ENCODE peak calls at places on chromosomes 1 and 21, in ten cellular contexts. One of them, this sample, is unnamed.

GRCh38 chr1:27569088-27569459 is 34.9 kb downstream of the AHDC1 start:
- DNase-seq in vagina: no peak
- DNase-seq in tibial nerve: no peak
- DNase-seq in A673: no peak
- DNase-seq in ascending aorta: no peak
- DNase-seq in HepG2: no peak
- DNase-seq in sigmoid colon: peak; percentile 78
- DNase-seq in psoas muscle: no peak
- DNase-seq in IMR-90: no peak
- DNase-seq in Peyer's patch: no peak
- DNase-seq in this sample: no peak

GRCh38 chr21:41164981-41165650 is 2.8 kb upstream of the BACE2 start:
- DNase-seq in vagina: no peak
- DNase-seq in tibial nerve: peak; percentile 70
- DNase-seq in A673: no peak
- DNase-seq in ascending aorta: no peak
- DNase-seq in HepG2: peak; percentile 5
- DNase-seq in sigmoid colon: no peak
- DNase-seq in psoas muscle: no peak
- DNase-seq in IMR-90: peak; percentile 58
- DNase-seq in Peyer's patch: no peak
- DNase-seq in this sample: no peak

GRCh38 chr1:24318988-24319863 is at the start of gene GRHL3:
- DNase-seq in vagina: no peak
- DNase-seq in tibial nerve: no peak
- DNase-seq in A673: no peak
- DNase-seq in ascending aorta: no peak
- DNase-seq in HepG2: no peak
- DNase-seq in sigmoid colon: no peak
- DNase-seq in psoas muscle: no peak
- DNase-seq in IMR-90: no peak
- DNase-seq in Peyer's patch: no peak
- DNase-seq in this sample: peak; percentile 29

GRCh38 chr1:167689569-167689925 is 32.2 kb upstream of the MPZL1 start:
- DNase-seq in vagina: no peak
- DNase-seq in tibial nerve: no peak
- DNase-seq in A673: no peak
- DNase-seq in ascending aorta: no peak
- DNase-seq in HepG2: peak; percentile 20
- DNase-seq in sigmoid colon: no peak
- DNase-seq in psoas muscle: no peak
- DNase-seq in IMR-90: no peak
- DNase-seq in Peyer's patch: no peak
- DNase-seq in this sample: no peak

GRCh38 chr1:101164776-101165175 is 72.0 kb upstream of the S1PR1 start:
- DNase-seq in vagina: no peak
- DNase-seq in tibial nerve: no peak
- DNase-seq in A673: no peak
- DNase-seq in ascending aorta: no peak
- DNase-seq in HepG2: no peak
- DNase-seq in sigmoid colon: no peak
- DNase-seq in psoas muscle: no peak
- DNase-seq in IMR-90: no peak
- DNase-seq in Peyer's patch: no peak
- DNase-seq in this sample: no peak

GRCh38 chr21:41504030-41504429 is 3.9 kb downstream of the TMPRSS2 start:
- DNase-seq in vagina: no peak
- DNase-seq in tibial nerve: no peak
- DNase-seq in A673: no peak
- DNase-seq in ascending aorta: no peak
- DNase-seq in HepG2: no peak
- DNase-seq in sigmoid colon: no peak
- DNase-seq in psoas muscle: no peak
- DNase-seq in IMR-90: no peak
- DNase-seq in Peyer's patch: no peak
- DNase-seq in this sample: peak; percentile 63

GRCh38 chr1:202210370-202210769 is 16.8 kb downstream of the LGR6 start:
- DNase-seq in vagina: no peak
- DNase-seq in tibial nerve: no peak
- DNase-seq in A673: peak; percentile 38
- DNase-seq in ascending aorta: no peak
- DNase-seq in HepG2: no peak
- DNase-seq in sigmoid colon: no peak
- DNase-seq in psoas muscle: no peak
- DNase-seq in IMR-90: peak; percentile 8
- DNase-seq in Peyer's patch: no peak
- DNase-seq in this sample: peak; percentile 41

GRCh38 chr1:8194481-8195227 is 123.3 kb upstream of the SLC45A1 start:
- DNase-seq in vagina: no peak
- DNase-seq in tibial nerve: no peak
- DNase-seq in A673: no peak
- DNase-seq in ascending aorta: no peak
- DNase-seq in HepG2: peak; percentile 62
- DNase-seq in sigmoid colon: no peak
- DNase-seq in psoas muscle: no peak
- DNase-seq in IMR-90: peak; percentile 67
- DNase-seq in Peyer's patch: no peak
- DNase-seq in this sample: no peak

GRCh38 chr1:84223751-84224432 is 77.6 kb upstream of the SAMD13 start:
- DNase-seq in vagina: no peak
- DNase-seq in tibial nerve: no peak
- DNase-seq in A673: no peak
- DNase-seq in ascending aorta: no peak
- DNase-seq in HepG2: no peak
- DNase-seq in sigmoid colon: no peak
- DNase-seq in psoas muscle: no peak
- DNase-seq in IMR-90: peak; percentile 51
- DNase-seq in Peyer's patch: no peak
- DNase-seq in this sample: no peak

GRCh38 chr1:226644541-226645176 is 94.4 kb downstream of the ITPKB start:
- DNase-seq in vagina: no peak
- DNase-seq in tibial nerve: no peak
- DNase-seq in A673: no peak
- DNase-seq in ascending aorta: peak; percentile 58
- DNase-seq in HepG2: no peak
- DNase-seq in sigmoid colon: peak; percentile 62
- DNase-seq in psoas muscle: peak; percentile 20
- DNase-seq in IMR-90: peak; percentile 42
- DNase-seq in Peyer's patch: no peak
- DNase-seq in this sample: no peak

GRCh38 chr1:24112381-24113169 is 640 bp upstream of the MYOM3 start:
- DNase-seq in vagina: no peak
- DNase-seq in tibial nerve: peak; percentile 60
- DNase-seq in A673: peak; percentile 58
- DNase-seq in ascending aorta: peak; percentile 88
- DNase-seq in HepG2: peak; percentile 62
- DNase-seq in sigmoid colon: peak; percentile 85
- DNase-seq in psoas muscle: peak; percentile 91
- DNase-seq in IMR-90: peak; percentile 65
- DNase-seq in Peyer's patch: peak; percentile 23
- DNase-seq in this sample: peak; percentile 78

GRCh38 chr1:230682882-230683610 is 30.9 kb downstream of the AGT start:
- DNase-seq in vagina: no peak
- DNase-seq in tibial nerve: no peak
- DNase-seq in A673: no peak
- DNase-seq in ascending aorta: no peak
- DNase-seq in HepG2: no peak
- DNase-seq in sigmoid colon: no peak
- DNase-seq in psoas muscle: no peak
- DNase-seq in IMR-90: peak; percentile 86
- DNase-seq in Peyer's patch: no peak
- DNase-seq in this sample: no peak

GRCh38 chr1:171680339-171680738 is 27.9 kb upstream of the MYOC start:
- DNase-seq in vagina: no peak
- DNase-seq in tibial nerve: no peak
- DNase-seq in A673: no peak
- DNase-seq in ascending aorta: no peak
- DNase-seq in HepG2: no peak
- DNase-seq in sigmoid colon: no peak
- DNase-seq in psoas muscle: no peak
- DNase-seq in IMR-90: no peak
- DNase-seq in Peyer's patch: no peak
- DNase-seq in this sample: no peak

DNA sequence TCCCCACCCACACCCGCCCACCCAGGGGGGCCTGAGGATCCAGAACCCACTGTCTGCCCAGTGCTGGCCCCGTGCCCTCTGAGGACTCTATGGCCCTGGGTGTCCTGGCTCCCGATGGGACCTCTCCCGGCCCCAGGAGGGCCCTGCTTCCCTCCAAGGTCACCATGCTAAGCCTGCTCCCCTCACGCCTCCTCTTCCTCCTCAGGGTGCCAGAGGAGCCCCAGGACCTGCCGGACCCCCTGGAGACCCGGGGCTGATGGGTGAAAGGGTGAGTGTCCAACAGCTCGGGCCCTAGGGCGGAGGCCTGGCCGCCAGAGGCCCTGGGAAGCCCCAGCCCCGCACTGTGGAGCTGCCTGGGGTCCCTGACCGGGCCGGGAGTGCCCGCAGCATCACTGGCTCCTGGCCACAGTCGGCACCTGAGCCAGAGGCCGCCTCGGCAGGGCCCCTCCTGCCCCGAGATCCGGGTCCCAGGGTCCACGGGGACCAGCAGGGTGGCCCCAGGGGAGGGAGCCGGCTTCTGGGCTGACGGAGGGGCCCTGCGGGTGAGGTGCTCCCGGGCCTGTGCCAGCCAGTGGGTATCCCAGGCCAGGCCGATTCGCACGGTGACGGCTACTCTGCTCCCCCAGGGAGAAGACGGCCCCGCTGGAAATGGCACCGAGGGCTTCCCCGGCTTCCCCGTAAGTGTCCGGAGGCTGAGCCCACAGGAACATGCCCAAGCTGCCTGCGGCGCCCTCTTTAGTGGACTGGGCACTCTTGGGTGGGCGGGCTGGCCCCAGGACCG is 16.1 kb downstream of the COL6A1 start:
- DNase-seq in vagina: no peak
- DNase-seq in tibial nerve: no peak
- DNase-seq in A673: no peak
- DNase-seq in ascending aorta: peak; percentile 62
- DNase-seq in HepG2: no peak
- DNase-seq in sigmoid colon: peak; percentile 66
- DNase-seq in psoas muscle: peak; percentile 53
- DNase-seq in IMR-90: no peak
- DNase-seq in Peyer's patch: peak; percentile 9
- DNase-seq in this sample: no peak
- H3K9me3 ChIP-seq in vagina: no peaks in the 10 kb centered on the region
- H3K9me3 ChIP-seq in tibial nerve: no peaks in the 10 kb centered on the region
- H3K9me3 ChIP-seq in A673: no peaks in the 10 kb centered on the region
- H3K9me3 ChIP-seq in ascending aorta: no peaks in the 10 kb centered on the region
- H3K9me3 ChIP-seq in HepG2: no peaks in the 10 kb centered on the region
- H3K9me3 ChIP-seq in sigmoid colon: no peaks in the 10 kb centered on the region
- H3K9me3 ChIP-seq in psoas muscle: no peaks in the 10 kb centered on the region
- H3K9me3 ChIP-seq in IMR-90: no peaks in the 10 kb centered on the region
- H3K9me3 ChIP-seq in Peyer's patch: no peaks in the 10 kb centered on the region
- H3K9me3 ChIP-seq in this sample: no peaks in the 10 kb centered on the region

GRCh38 chr1:174960362-174960761 is 39.4 kb upstream of the CACYBP start:
- DNase-seq in vagina: no peak
- DNase-seq in tibial nerve: no peak
- DNase-seq in A673: no peak
- DNase-seq in ascending aorta: no peak
- DNase-seq in HepG2: no peak
- DNase-seq in sigmoid colon: no peak
- DNase-seq in psoas muscle: no peak
- DNase-seq in IMR-90: no peak
- DNase-seq in Peyer's patch: no peak
- DNase-seq in this sample: no peak
- H3K4me1 ChIP-seq in vagina: peaks cover 24% of the 10 kb centered on the region
- H3K4me1 ChIP-seq in tibial nerve: peaks cover 11% of the 10 kb centered on the region
- H3K4me1 ChIP-seq in A673: no peaks in the 10 kb centered on the region
- H3K4me1 ChIP-seq in ascending aorta: no peaks in the 10 kb centered on the region
- H3K4me1 ChIP-seq in HepG2: peaks cover 9% of the 10 kb centered on the region
- H3K4me1 ChIP-seq in sigmoid colon: peaks cover 25% of the 10 kb centered on the region
- H3K4me1 ChIP-seq in psoas muscle: peaks cover 18% of the 10 kb centered on the region
- H3K4me1 ChIP-seq in IMR-90: no peaks in the 10 kb centered on the region
- H3K4me1 ChIP-seq in Peyer's patch: no peaks in the 10 kb centered on the region
- H3K4me1 ChIP-seq in this sample: no peaks in the 10 kb centered on the region

DNA sequence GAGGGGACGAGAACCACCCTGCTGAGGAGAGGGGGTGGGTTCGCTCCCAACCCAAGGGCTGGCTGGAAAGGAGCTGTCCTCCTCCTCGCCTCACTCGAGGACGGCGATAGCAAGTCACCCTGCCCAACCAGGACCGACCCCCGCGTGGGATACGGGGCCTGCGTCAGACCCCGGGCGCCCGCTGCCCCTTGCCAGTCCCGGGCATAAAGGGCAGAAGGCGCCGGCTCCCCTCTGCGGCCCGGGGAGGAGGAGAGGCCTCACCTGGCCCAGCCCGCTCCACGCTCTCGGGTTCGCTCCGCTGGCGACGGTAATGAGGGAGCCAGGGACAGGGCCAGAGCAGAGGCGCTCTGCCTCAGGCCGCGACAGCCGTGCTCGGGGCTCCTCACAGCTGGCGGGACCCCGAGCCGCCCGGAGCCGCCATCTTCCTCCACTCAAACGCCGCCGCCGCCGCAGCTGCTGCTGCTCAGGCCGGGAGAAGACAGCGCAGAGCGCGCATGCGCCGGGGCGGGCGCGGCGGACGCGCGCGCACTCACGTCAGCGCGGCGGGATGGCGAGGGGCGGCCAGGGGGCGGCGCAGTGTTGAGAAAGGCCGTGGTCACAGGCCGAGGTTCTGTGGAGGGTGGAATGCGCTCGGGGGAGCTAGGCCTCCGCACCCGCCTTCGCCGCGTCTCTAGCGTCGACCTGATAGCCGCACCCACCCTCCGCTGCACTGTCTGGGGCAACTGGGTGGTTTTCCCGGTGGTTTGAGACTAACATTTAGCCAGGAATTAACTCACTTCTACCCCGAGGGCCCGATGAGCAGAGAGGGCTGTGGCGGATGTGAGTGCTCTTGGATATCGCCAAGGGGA is at the start of gene FBXO42:
- DNase-seq in vagina: no peak
- DNase-seq in tibial nerve: peak; percentile 82
- DNase-seq in A673: peak; percentile 95
- DNase-seq in ascending aorta: peak; percentile 96
- DNase-seq in HepG2: peak; percentile 85
- DNase-seq in sigmoid colon: peak; percentile 95
- DNase-seq in psoas muscle: peak; percentile 96
- DNase-seq in IMR-90: peak; percentile 89
- DNase-seq in Peyer's patch: peak; percentile 87
- DNase-seq in this sample: peak; percentile 91
- H3K9me3 ChIP-seq in vagina: no peaks in the 10 kb centered on the region
- H3K9me3 ChIP-seq in tibial nerve: no peaks in the 10 kb centered on the region
- H3K9me3 ChIP-seq in A673: no peaks in the 10 kb centered on the region
- H3K9me3 ChIP-seq in ascending aorta: no peaks in the 10 kb centered on the region
- H3K9me3 ChIP-seq in HepG2: no peaks in the 10 kb centered on the region
- H3K9me3 ChIP-seq in sigmoid colon: no peaks in the 10 kb centered on the region
- H3K9me3 ChIP-seq in psoas muscle: no peaks in the 10 kb centered on the region
- H3K9me3 ChIP-seq in IMR-90: no peaks in the 10 kb centered on the region
- H3K9me3 ChIP-seq in Peyer's patch: no peaks in the 10 kb centered on the region
- H3K9me3 ChIP-seq in this sample: no peaks in the 10 kb centered on the region

DNA sequence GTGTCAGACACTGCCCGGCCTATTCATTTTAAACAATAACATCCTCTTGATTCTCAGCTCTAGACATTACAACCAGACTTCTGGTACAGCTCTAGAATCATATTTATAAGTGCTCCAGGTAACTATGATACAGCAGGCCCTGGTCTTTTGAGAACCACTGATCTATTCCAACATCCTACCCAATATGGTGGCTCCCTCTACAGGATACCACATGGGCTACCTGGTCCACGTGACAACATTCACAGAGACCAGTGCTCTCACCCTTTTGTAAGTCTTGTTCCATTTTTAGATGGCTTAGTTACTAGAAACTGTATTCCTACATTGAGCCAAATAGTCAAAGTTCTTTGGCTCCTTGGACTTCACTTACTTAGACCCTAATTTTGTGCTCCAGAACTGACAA is 102.9 kb downstream of the PTPN14 start:
- DNase-seq in vagina: no peak
- DNase-seq in tibial nerve: no peak
- DNase-seq in A673: no peak
- DNase-seq in ascending aorta: no peak
- DNase-seq in HepG2: no peak
- DNase-seq in sigmoid colon: no peak
- DNase-seq in psoas muscle: no peak
- DNase-seq in IMR-90: no peak
- DNase-seq in Peyer's patch: no peak
- DNase-seq in this sample: no peak
- H3K4me1 ChIP-seq in vagina: peaks cover 34% of the 10 kb centered on the region
- H3K4me1 ChIP-seq in tibial nerve: peaks cover 6% of the 10 kb centered on the region
- H3K4me1 ChIP-seq in A673: peaks cover 71% of the 10 kb centered on the region
- H3K4me1 ChIP-seq in ascending aorta: no peaks in the 10 kb centered on the region
- H3K4me1 ChIP-seq in HepG2: peaks cover 20% of the 10 kb centered on the region
- H3K4me1 ChIP-seq in sigmoid colon: peaks cover 41% of the 10 kb centered on the region
- H3K4me1 ChIP-seq in psoas muscle: peaks cover 56% of the 10 kb centered on the region
- H3K4me1 ChIP-seq in IMR-90: peaks cover 20% of the 10 kb centered on the region
- H3K4me1 ChIP-seq in Peyer's patch: no peaks in the 10 kb centered on the region
- H3K4me1 ChIP-seq in this sample: peaks cover 4% of the 10 kb centered on the region

This sample was measured in thyroid gland.